ENCODE peak calls at places on chromosome 7, in five cellular contexts. N is activated CD8-positive, alpha-beta T cell treated with anti-CD3 and anti-CD28 coated beads, Interleukin-2, amount 10 ng/mL, durations not matched to agents 7 days and 5 days; M is islet precursor cell; E is endothelial cell; Y is foreskin keratinocyte. C is an unnamed sample.

GRCh38 chr7:112097524-112097923 is 108.7 kb downstream of the DOCK4 start:
- DNase-seq in N (no peak), M (no peak), E (no peak), Y (peak), C (no peak)

GRCh38 chr7:74371381-74372059 is 82.2 kb upstream of the GTF2IRD1 start:
- DNase-seq in N (no peak), M (no peak), E (peak), Y (no peak), C (no peak)

GRCh38 chr7:132501956-132502355 is 74.3 kb downstream of the PLXNA4 start:
- DNase-seq in N (no peak), M (no peak), E (peak), Y (no peak), C (no peak)

GRCh38 chr7:16668978-16669377 is 23.0 kb downstream of the BZW2 start:
- DNase-seq in N (no peak), M (no peak), E (no peak), Y (no peak), C (no peak)

GRCh38 chr7:102890292-102890970 is 22.4 kb upstream of the LRRC17 start:
- DNase-seq in N (no peak), M (peak), E (no peak), Y (no peak), C (no peak)

GRCh38 chr7:47591655-47592572 is 10.0 kb upstream of the TNS3 start:
- DNase-seq in N (no peak), M (peak), E (no peak), Y (no peak), C (no peak)

GRCh38 chr7:16730937-16731336 is 22.6 kb upstream of the TSPAN13 start:
- DNase-seq in N (no peak), M (no peak), E (no peak), Y (no peak), C (no peak)

GRCh38 chr7:11474902-11475585 is 357.0 kb downstream of the THSD7A start:
- DNase-seq in N (no peak), M (no peak), E (no peak), Y (no peak), C (no peak)

GRCh38 chr7:14013880-14014279 is 24.4 kb upstream of the ETV1 start:
- DNase-seq in N (no peak), M (no peak), E (no peak), Y (no peak), C (no peak)

GRCh38 chr7:89500082-89500481 is 654.2 kb upstream of the STEAP1 start:
- DNase-seq in N (no peak), M (no peak), E (no peak), Y (no peak), C (no peak)

C was measured in activated T-cell treated with anti-CD3 and anti-CD28 coated beads for 48 hours.